ENCODE peak calls at places on chromosomes 7 and 10, in seven cellular contexts. One of them, this sample, is unnamed.

GRCh38 chr10:9762966-9763656 is 1254.6 kb upstream of the CELF2 start:
- DNase-seq in AG09309: peak
- DNase-seq in esophagus muscularis mucosa: no peak
- DNase-seq in choroid plexus epithelial cell: peak
- DNase-seq in lower leg skin: no peak
- DNase-seq in mammary epithelial cell: no peak
- DNase-seq in cardiac muscle cell: peak
- DNase-seq in this sample: no peak

GRCh38 chr7:136134503-136134902 is 157.3 kb upstream of the MTPN start:
- DNase-seq in choroid plexus epithelial cell: peak
- DNase-seq in lower leg skin: no peak
- DNase-seq in cardiac muscle cell: no peak
- DNase-seq in esophagus muscularis mucosa: no peak
- DNase-seq in AG09309: no peak
- DNase-seq in mammary epithelial cell: peak
- DNase-seq in this sample: no peak

GRCh38 chr7:39356531-39356930 is 209.7 kb upstream of the YAE1 start:
- DNase-seq in esophagus muscularis mucosa: no peak
- DNase-seq in choroid plexus epithelial cell: no peak
- DNase-seq in mammary epithelial cell: no peak
- DNase-seq in lower leg skin: no peak
- DNase-seq in cardiac muscle cell: no peak
- DNase-seq in AG09309: no peak
- DNase-seq in this sample: no peak

GRCh38 chr7:131235489-131236317 is 92.0 kb upstream of the MKLN1 start:
- DNase-seq in lower leg skin: no peak
- DNase-seq in AG09309: peak
- DNase-seq in esophagus muscularis mucosa: no peak
- DNase-seq in cardiac muscle cell: peak
- DNase-seq in mammary epithelial cell: peak
- DNase-seq in choroid plexus epithelial cell: peak
- DNase-seq in this sample: peak

GRCh38 chr7:15462721-15463389 is 99.0 kb downstream of the AGMO start:
- DNase-seq in esophagus muscularis mucosa: no peak
- DNase-seq in lower leg skin: no peak
- DNase-seq in AG09309: no peak
- DNase-seq in choroid plexus epithelial cell: no peak
- DNase-seq in cardiac muscle cell: no peak
- DNase-seq in mammary epithelial cell: no peak
- DNase-seq in this sample: no peak

GRCh38 chr10:125209591-125210373 is 49.4 kb upstream of the CTBP2 start:
- DNase-seq in cardiac muscle cell: peak
- DNase-seq in choroid plexus epithelial cell: peak
- DNase-seq in esophagus muscularis mucosa: no peak
- DNase-seq in mammary epithelial cell: no peak
- DNase-seq in lower leg skin: no peak
- DNase-seq in AG09309: no peak
- DNase-seq in this sample: no peak

GRCh38 chr7:38506756-38507155 is 124.4 kb downstream of the AMPH start:
- DNase-seq in cardiac muscle cell: peak
- DNase-seq in choroid plexus epithelial cell: peak
- DNase-seq in AG09309: peak
- DNase-seq in esophagus muscularis mucosa: no peak
- DNase-seq in lower leg skin: peak
- DNase-seq in mammary epithelial cell: no peak
- DNase-seq in this sample: no peak

GRCh38 chr7:2043316-2044039 is 189.3 kb downstream of the MAD1L1 start:
- DNase-seq in AG09309: no peak
- DNase-seq in choroid plexus epithelial cell: no peak
- DNase-seq in lower leg skin: no peak
- DNase-seq in mammary epithelial cell: peak
- DNase-seq in cardiac muscle cell: no peak
- DNase-seq in esophagus muscularis mucosa: no peak
- DNase-seq in this sample: no peak

GRCh38 chr10:71233491-71233892 is 21.1 kb downstream of the UNC5B start:
- DNase-seq in lower leg skin: no peak
- DNase-seq in choroid plexus epithelial cell: no peak
- DNase-seq in AG09309: no peak
- DNase-seq in mammary epithelial cell: no peak
- DNase-seq in cardiac muscle cell: no peak
- DNase-seq in esophagus muscularis mucosa: no peak
- DNase-seq in this sample: no peak

GRCh38 chr7:47999413-47999812 is 20.0 kb upstream of the HUS1 start:
- DNase-seq in AG09309: no peak
- DNase-seq in esophagus muscularis mucosa: no peak
- DNase-seq in cardiac muscle cell: no peak
- DNase-seq in choroid plexus epithelial cell: no peak
- DNase-seq in mammary epithelial cell: no peak
- DNase-seq in lower leg skin: no peak
- DNase-seq in this sample: no peak

GRCh38 chr10:97771913-97772823 is at the start of gene SFRP5:
- DNase-seq in esophagus muscularis mucosa: no peak
- DNase-seq in choroid plexus epithelial cell: no peak
- DNase-seq in cardiac muscle cell: no peak
- DNase-seq in mammary epithelial cell: no peak
- DNase-seq in AG09309: no peak
- DNase-seq in lower leg skin: no peak
- DNase-seq in this sample: no peak

GRCh38 chr10:107914450-107915276 is 750.2 kb upstream of the SORCS1 start:
- DNase-seq in lower leg skin: no peak
- DNase-seq in esophagus muscularis mucosa: no peak
- DNase-seq in cardiac muscle cell: peak
- DNase-seq in choroid plexus epithelial cell: no peak
- DNase-seq in mammary epithelial cell: peak
- DNase-seq in AG09309: no peak
- DNase-seq in this sample: no peak

GRCh38 chr7:78198756-78199155 is 400.2 kb downstream of the PHTF2 start:
- DNase-seq in cardiac muscle cell: no peak
- DNase-seq in mammary epithelial cell: no peak
- DNase-seq in choroid plexus epithelial cell: no peak
- DNase-seq in esophagus muscularis mucosa: no peak
- DNase-seq in AG09309: peak
- DNase-seq in lower leg skin: no peak
- DNase-seq in this sample: no peak

GRCh38 chr10:104120903-104121484 is 977 bp upstream of the SFR1 start:
- DNase-seq in mammary epithelial cell: peak
- DNase-seq in esophagus muscularis mucosa: peak
- DNase-seq in cardiac muscle cell: peak
- DNase-seq in lower leg skin: peak
- DNase-seq in choroid plexus epithelial cell: peak
- DNase-seq in AG09309: peak
- DNase-seq in this sample: no peak

GRCh38 chr10:35532141-35532540 is 73.0 kb upstream of the GJD4 start:
- DNase-seq in choroid plexus epithelial cell: no peak
- DNase-seq in AG09309: no peak
- DNase-seq in mammary epithelial cell: no peak
- DNase-seq in lower leg skin: no peak
- DNase-seq in cardiac muscle cell: no peak
- DNase-seq in esophagus muscularis mucosa: no peak
- DNase-seq in this sample: peak

GRCh38 chr10:77599651-77600050 is 38.0 kb downstream of the KCNMA1 start:
- DNase-seq in mammary epithelial cell: no peak
- DNase-seq in AG09309: no peak
- DNase-seq in lower leg skin: no peak
- DNase-seq in cardiac muscle cell: no peak
- DNase-seq in choroid plexus epithelial cell: no peak
- DNase-seq in esophagus muscularis mucosa: no peak
- DNase-seq in this sample: no peak

GRCh38 chr10:88974446-88975376 is 15.9 kb upstream of the FAS start:
- DNase-seq in esophagus muscularis mucosa: no peak
- DNase-seq in mammary epithelial cell: peak
- DNase-seq in lower leg skin: no peak
- DNase-seq in cardiac muscle cell: peak
- DNase-seq in AG09309: no peak
- DNase-seq in choroid plexus epithelial cell: peak
- DNase-seq in this sample: no peak

GRCh38 chr10:22622242-22622806 is 92.1 kb downstream of the PIP4K2A start:
- DNase-seq in cardiac muscle cell: no peak
- DNase-seq in mammary epithelial cell: no peak
- DNase-seq in AG09309: no peak
- DNase-seq in esophagus muscularis mucosa: no peak
- DNase-seq in lower leg skin: no peak
- DNase-seq in choroid plexus epithelial cell: no peak
- DNase-seq in this sample: no peak

GRCh38 chr7:103833401-103833800 is 156.1 kb downstream of the RELN start:
- DNase-seq in cardiac muscle cell: no peak
- DNase-seq in esophagus muscularis mucosa: no peak
- DNase-seq in lower leg skin: no peak
- DNase-seq in mammary epithelial cell: peak
- DNase-seq in choroid plexus epithelial cell: no peak
- DNase-seq in AG09309: no peak
- DNase-seq in this sample: no peak

GRCh38 chr7:150406311-150406564 is 27.1 kb downstream of the ZNF775 start:
- DNase-seq in choroid plexus epithelial cell: no peak
- DNase-seq in mammary epithelial cell: no peak
- DNase-seq in esophagus muscularis mucosa: no peak
- DNase-seq in lower leg skin: no peak
- DNase-seq in cardiac muscle cell: no peak
- DNase-seq in AG09309: no peak
- DNase-seq in this sample: peak
- H3K4me3 ChIP-seq in choroid plexus epithelial cell: peak
- H3K4me3 ChIP-seq in mammary epithelial cell: peak
- H3K4me3 ChIP-seq in esophagus muscularis mucosa: peak
- H3K4me3 ChIP-seq in lower leg skin: no peak
- H3K4me3 ChIP-seq in cardiac muscle cell: peak
- H3K4me3 ChIP-seq in AG09309: peak
- H3K4me3 ChIP-seq in this sample: peak

GRCh38 chr7:410395-410910 is 109.2 kb downstream of the PDGFA start:
- DNase-seq in AG09309: no peak
- DNase-seq in mammary epithelial cell: no peak
- DNase-seq in cardiac muscle cell: no peak
- DNase-seq in esophagus muscularis mucosa: no peak
- DNase-seq in choroid plexus epithelial cell: no peak
- DNase-seq in lower leg skin: no peak
- DNase-seq in this sample: no peak

GRCh38 chr7:411677-412312 is 107.9 kb downstream of the PDGFA start:
- DNase-seq in lower leg skin: no peak
- DNase-seq in choroid plexus epithelial cell: no peak
- DNase-seq in AG09309: no peak
- DNase-seq in mammary epithelial cell: no peak
- DNase-seq in esophagus muscularis mucosa: no peak
- DNase-seq in cardiac muscle cell: no peak
- DNase-seq in this sample: no peak

GRCh38 chr7:414681-415560 is 104.7 kb downstream of the PDGFA start:
- DNase-seq in choroid plexus epithelial cell: no peak
- DNase-seq in lower leg skin: no peak
- DNase-seq in esophagus muscularis mucosa: no peak
- DNase-seq in mammary epithelial cell: no peak
- DNase-seq in cardiac muscle cell: no peak
- DNase-seq in AG09309: no peak
- DNase-seq in this sample: no peak

GRCh38 chr7:412731-413356 is 106.8 kb downstream of the PDGFA start:
- DNase-seq in esophagus muscularis mucosa: no peak
- DNase-seq in lower leg skin: no peak
- DNase-seq in AG09309: no peak
- DNase-seq in mammary epithelial cell: no peak
- DNase-seq in choroid plexus epithelial cell: no peak
- DNase-seq in cardiac muscle cell: no peak
- DNase-seq in this sample: no peak

GRCh38 chr7:412313-412710 is 107.3 kb downstream of the PDGFA start:
- DNase-seq in lower leg skin: no peak
- DNase-seq in esophagus muscularis mucosa: no peak
- DNase-seq in AG09309: no peak
- DNase-seq in choroid plexus epithelial cell: no peak
- DNase-seq in cardiac muscle cell: no peak
- DNase-seq in mammary epithelial cell: no peak
- DNase-seq in this sample: no peak
- H3K4me3 ChIP-seq in lower leg skin: no peak
- H3K4me3 ChIP-seq in esophagus muscularis mucosa: no peak
- H3K4me3 ChIP-seq in AG09309: no peak
- H3K4me3 ChIP-seq in choroid plexus epithelial cell: no peak
- H3K4me3 ChIP-seq in cardiac muscle cell: no peak
- H3K4me3 ChIP-seq in mammary epithelial cell: no peak
- H3K4me3 ChIP-seq in this sample: no peak

GRCh38 chr7:7989133-7989984 is 20.8 kb downstream of the GLCCI1 start:
- DNase-seq in lower leg skin: no peak
- DNase-seq in choroid plexus epithelial cell: peak
- DNase-seq in cardiac muscle cell: no peak
- DNase-seq in mammary epithelial cell: no peak
- DNase-seq in AG09309: no peak
- DNase-seq in esophagus muscularis mucosa: no peak
- DNase-seq in this sample: no peak
- H3K4me3 ChIP-seq in lower leg skin: no peak
- H3K4me3 ChIP-seq in choroid plexus epithelial cell: no peak
- H3K4me3 ChIP-seq in cardiac muscle cell: no peak
- H3K4me3 ChIP-seq in mammary epithelial cell: no peak
- H3K4me3 ChIP-seq in AG09309: no peak
- H3K4me3 ChIP-seq in esophagus muscularis mucosa: peak
- H3K4me3 ChIP-seq in this sample: no peak

GRCh38 chr7:35714862-35715261 is 19.9 kb upstream of the HERPUD2 start:
- DNase-seq in lower leg skin: no peak
- DNase-seq in AG09309: no peak
- DNase-seq in cardiac muscle cell: no peak
- DNase-seq in mammary epithelial cell: no peak
- DNase-seq in choroid plexus epithelial cell: no peak
- DNase-seq in esophagus muscularis mucosa: no peak
- DNase-seq in this sample: no peak

GRCh38 chr7:35717516-35717915 is 22.6 kb upstream of the HERPUD2 start:
- DNase-seq in mammary epithelial cell: no peak
- DNase-seq in esophagus muscularis mucosa: no peak
- DNase-seq in lower leg skin: no peak
- DNase-seq in cardiac muscle cell: no peak
- DNase-seq in choroid plexus epithelial cell: no peak
- DNase-seq in AG09309: no peak
- DNase-seq in this sample: no peak

GRCh38 chr7:35714407-35714806 is 19.5 kb upstream of the HERPUD2 start:
- DNase-seq in cardiac muscle cell: no peak
- DNase-seq in esophagus muscularis mucosa: no peak
- DNase-seq in mammary epithelial cell: no peak
- DNase-seq in choroid plexus epithelial cell: no peak
- DNase-seq in AG09309: no peak
- DNase-seq in lower leg skin: no peak
- DNase-seq in this sample: no peak

GRCh38 chr7:35717013-35717412 is 22.1 kb upstream of the HERPUD2 start:
- DNase-seq in AG09309: no peak
- DNase-seq in esophagus muscularis mucosa: no peak
- DNase-seq in cardiac muscle cell: no peak
- DNase-seq in mammary epithelial cell: no peak
- DNase-seq in lower leg skin: no peak
- DNase-seq in choroid plexus epithelial cell: no peak
- DNase-seq in this sample: no peak

DNA sequence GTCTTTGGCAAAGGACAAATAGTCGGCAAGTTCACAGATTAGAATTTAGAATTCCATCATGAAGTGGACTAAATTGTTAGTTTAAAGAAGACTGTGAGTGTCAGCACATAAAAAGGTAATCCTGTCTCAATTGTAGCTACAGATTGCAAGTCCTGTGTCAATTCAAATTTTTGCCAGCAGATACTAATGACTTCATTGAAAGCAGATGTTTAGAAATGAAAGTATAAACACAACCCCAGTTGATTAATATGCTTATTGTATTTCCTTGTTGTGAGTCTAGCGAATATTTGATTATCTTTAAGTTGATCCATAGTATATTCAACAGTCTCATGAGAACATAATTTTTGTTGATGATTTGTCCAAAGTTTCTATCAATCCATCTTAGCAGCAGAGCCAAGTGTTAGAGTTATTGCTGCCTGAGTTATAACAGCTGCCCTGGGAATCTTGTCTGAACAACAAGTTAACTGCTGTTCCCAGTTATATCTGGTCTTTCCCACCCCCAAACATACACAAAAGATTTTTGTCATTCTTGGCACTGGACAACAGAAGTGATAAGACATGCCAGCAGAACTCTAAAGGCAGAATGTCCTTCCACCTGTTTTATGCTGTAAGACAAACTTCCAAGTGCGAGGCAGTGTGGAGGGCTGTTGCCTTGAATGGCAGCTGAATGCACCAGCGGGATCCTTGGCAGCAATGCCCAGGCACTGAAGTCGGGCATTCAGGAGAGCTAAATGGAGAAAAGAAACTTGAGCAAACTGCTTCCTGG is 21.3 kb upstream of the HERPUD2 start:
- DNase-seq in mammary epithelial cell: no peak
- DNase-seq in cardiac muscle cell: peak
- DNase-seq in AG09309: no peak
- DNase-seq in lower leg skin: no peak
- DNase-seq in choroid plexus epithelial cell: peak
- DNase-seq in esophagus muscularis mucosa: no peak
- DNase-seq in this sample: no peak
- H3K4me3 ChIP-seq in mammary epithelial cell: no peak
- H3K4me3 ChIP-seq in cardiac muscle cell: no peak
- H3K4me3 ChIP-seq in AG09309: no peak
- H3K4me3 ChIP-seq in lower leg skin: peak
- H3K4me3 ChIP-seq in choroid plexus epithelial cell: no peak
- H3K4me3 ChIP-seq in esophagus muscularis mucosa: peak
- H3K4me3 ChIP-seq in this sample: no peak

This sample was measured in Jurkat, Clone E6-1.